ENCODE peak calls at places on chromosomes 12 and 14, in seven cellular contexts. W is effector CD4-positive, alpha-beta T cell; X is NCI-H460; I is endothelial cell of umbilical vein; G is mucosa of gallbladder; V is NCI-H1105; C is HS-5. Z is an unnamed sample.

GRCh38 chr12:108570743-108571603 is 8.6 kb downstream of the ISCU start:
- DNase-seq in C (no peak), G (no peak), I (peak; percentile 39), X (no peak), V (no peak), W (no peak), Z (no peak)

GRCh38 chr14:104135121-104135903 is 3.1 kb upstream of the KIF26A start:
- DNase-seq in V (no peak), I (peak; percentile 29), C (no peak), G (no peak), X (peak; percentile 64), W (no peak), Z (no peak)

GRCh38 chr14:64434528-64434927 is 30.8 kb upstream of the AKAP5 start:
- DNase-seq in C (no peak), X (no peak), I (no peak), W (no peak), G (no peak), V (no peak), Z (no peak)

GRCh38 chr12:51678086-51678724 is 87.2 kb downstream of the SCN8A start:
- DNase-seq in X (peak; percentile 56), G (no peak), C (no peak), W (no peak), V (no peak), I (peak; percentile 73), Z (peak; percentile 34)

GRCh38 chr14:89787525-89787924 is 167.0 kb downstream of the EFCAB11 start:
- DNase-seq in V (no peak), C (no peak), I (no peak), X (no peak), G (no peak), W (no peak), Z (no peak)

GRCh38 chr14:24690492-24690891 is 56.5 kb upstream of the GZMB start:
- DNase-seq in C (no peak), G (no peak), W (no peak), X (no peak), V (no peak), I (no peak), Z (no peak)

GRCh38 chr12:114400925-114401324 is 5.0 kb downstream of the TBX5 start:
- DNase-seq in C (no peak), I (no peak), W (no peak), V (no peak), X (no peak), G (no peak), Z (no peak)

GRCh38 chr12:62848418-62848817 is 86.5 kb downstream of the PPM1H start:
- DNase-seq in X (no peak), I (no peak), G (no peak), W (no peak), V (no peak), C (peak; percentile 64), Z (no peak)

GRCh38 chr12:118813778-118814359 is 167.5 kb upstream of the SRRM4 start:
- DNase-seq in I (no peak), X (no peak), W (no peak), C (no peak), G (no peak), V (no peak), Z (no peak)

GRCh38 chr12:53219956-53220856 is 11.8 kb downstream of the RARG start:
- DNase-seq in C (peak; percentile 64), X (peak; percentile 55), V (no peak), G (peak; percentile 69), I (peak; percentile 79), W (peak; percentile 74), Z (peak; percentile 72)

GRCh38 chr14:79575032-79575431 is 636.3 kb downstream of the DIO2 start:
- DNase-seq in I (no peak), V (no peak), G (no peak), W (no peak), C (no peak), X (no peak), Z (no peak)

GRCh38 chr14:95162641-95163040 is 5.3 kb upstream of the DICER1 start:
- DNase-seq in X (no peak), I (no peak), W (no peak), G (no peak), V (no peak), C (no peak), Z (no peak)

GRCh38 chr12:49129332-49130150 is 1.7 kb downstream of the TUBA1B start:
- DNase-seq in I (no peak), W (no peak), G (no peak), X (no peak), V (no peak), C (no peak), Z (no peak)

GRCh38 chr14:35229495-35230089 is 62.6 kb upstream of the PSMA6 start:
- DNase-seq in I (peak; percentile 41), C (no peak), W (no peak), X (peak; percentile 18), G (no peak), V (peak; percentile 13), Z (no peak)

GRCh38 chr14:34324363-34324795 is 137.7 kb downstream of the SPTSSA start:
- DNase-seq in G (peak; percentile 22), X (peak; percentile 38), C (no peak), V (peak; percentile 29), I (peak; percentile 37), W (no peak), Z (no peak)

GRCh38 chr12:104736307-104736706 is 221.8 kb downstream of the SLC41A2 start:
- DNase-seq in X (no peak), I (no peak), W (no peak), C (peak; percentile 33), G (no peak), V (no peak), Z (no peak)

GRCh38 chr12:100842156-100842555 is 47.6 kb downstream of the ANO4 start:
- DNase-seq in W (no peak), C (no peak), X (no peak), V (no peak), I (peak; percentile 55), G (no peak), Z (no peak)

GRCh38 chr14:59238242-59238641 is 49.8 kb downstream of the DAAM1 start:
- DNase-seq in W (no peak), G (no peak), V (no peak), X (no peak), C (no peak), I (no peak), Z (no peak)

GRCh38 chr12:125149160-125150108 is 84.2 kb downstream of the AACS start:
- DNase-seq in C (no peak), G (no peak), V (no peak), W (no peak), X (no peak), I (no peak), Z (peak; percentile 68)

GRCh38 chr14:52253503-52253902 is 14.0 kb upstream of the PTGDR start:
- DNase-seq in I (no peak), C (no peak), G (no peak), V (no peak), W (no peak), X (no peak), Z (no peak)

GRCh38 chr12:4439736-4440135 is 5.9 kb downstream of the FGF6 start:
- DNase-seq in G (peak; percentile 1), X (no peak), V (no peak), I (no peak), W (no peak), C (no peak), Z (no peak)

GRCh38 chr12:111819191-111820158 is 22.6 kb upstream of the MAPKAPK5 start:
- DNase-seq in V (peak; percentile 79), W (no peak), G (no peak), X (no peak), C (no peak), I (no peak), Z (no peak)

GRCh38 chr12:2891240-2892053 is 756 bp downstream of the TULP3 start:
- DNase-seq in W (peak; percentile 20), V (peak; percentile 10), I (peak; percentile 72), C (peak; percentile 45), G (peak; percentile 37), X (peak; percentile 7), Z (peak; percentile 47)

GRCh38 chr12:124731869-124732268 is 131.8 kb downstream of the SCARB1 start:
- DNase-seq in I (no peak), G (no peak), X (no peak), V (no peak), C (no peak), W (no peak), Z (no peak)

GRCh38 chr12:14416658-14417057 is 51.2 kb downstream of the ATF7IP start:
- DNase-seq in V (no peak), I (peak; percentile 96), G (no peak), X (no peak), C (peak; percentile 48), W (peak; percentile 16), Z (no peak)

GRCh38 chr14:58677996-58678395 is 40.2 kb downstream of the DACT1 start:
- DNase-seq in G (no peak), X (no peak), I (no peak), V (no peak), C (no peak), W (no peak), Z (no peak)